ENCODE peak calls at places on chromosomes 4 and X, in five cellular contexts. B is K562, E is GM12891, L is body of pancreas, D is NB4. J is an unnamed sample.

GRCh38 chrX:30938295-30938694 is 49.2 kb upstream of the TAB3 start:
- DNase-seq in B (no peak), D (no peak), L (no peak), E (no peak), J (no peak)

GRCh38 chr4:83625807-83626206 is 89.9 kb downstream of the GPAT3 start:
- DNase-seq in B (no peak), D (no peak), L (no peak), E (no peak), J (no peak)

GRCh38 chr4:108060164-108060563 is 70.5 kb downstream of the HADH start:
- DNase-seq in L (peak; percentile 20), D (peak; percentile 2), B (peak; percentile 39), E (no peak), J (no peak)

GRCh38 chrX:137695405-137695804 is 129.5 kb downstream of the ZIC3 start:
- DNase-seq in B (no peak), L (no peak), E (no peak), D (no peak), J (no peak)

GRCh38 chr4:100189820-100190642 is at the start of gene DDIT4L:
- DNase-seq in B (peak; percentile 1), E (no peak), L (peak; percentile 45), D (no peak), J (peak; percentile 19)

GRCh38 chr4:154329939-154330338 is 161.7 kb downstream of the DCHS2 start:
- DNase-seq in B (no peak), D (no peak), L (no peak), E (no peak), J (no peak)

GRCh38 chrX:71599965-71600364 is 18.3 kb downstream of the CXCR3 start:
- DNase-seq in E (no peak), L (no peak), B (no peak), D (no peak), J (no peak)

GRCh38 chr4:71648923-71649322 is 135.0 kb downstream of the GC start:
- DNase-seq in L (no peak), D (no peak), B (no peak), E (no peak), J (no peak)

GRCh38 chr4:5783486-5783885 is 72.5 kb downstream of the EVC start:
- DNase-seq in E (no peak), D (no peak), B (no peak), L (no peak), J (no peak)

GRCh38 chrX:70479197-70479969 is 34.7 kb downstream of the DLG3 start:
- DNase-seq in B (no peak), L (no peak), E (no peak), D (peak; percentile 45), J (peak; percentile 32)

GRCh38 chr4:138405439-138405838 is 163.3 kb upstream of the SLC7A11 start:
- DNase-seq in D (peak; percentile 52), L (no peak), B (no peak), E (no peak), J (no peak)

GRCh38 chr4:74659576-74660411 is 134.5 kb downstream of the BTC start:
- DNase-seq in D (peak; percentile 20), B (peak; percentile 82), E (no peak), L (peak; percentile 33), J (no peak)

GRCh38 chrX:104315555-104315954 is 60.8 kb upstream of the ESX1 start:
- DNase-seq in B (no peak), L (no peak), E (no peak), D (no peak), J (no peak)

GRCh38 chrX:39935414-39936064 is 162.2 kb downstream of the BCOR start:
- DNase-seq in L (no peak), D (no peak), B (no peak), E (no peak), J (peak; percentile 34)

GRCh38 chrX:119398974-119399771 is at the start of gene SLC25A43:
- DNase-seq in B (peak; percentile 51), L (peak; percentile 39), E (peak; percentile 65), D (peak; percentile 77), J (peak; percentile 51)
- TF ChIP-seq POLR2A in B (peak; percentile 41), L (peak; percentile 29), E (no peak), D (no peak), J (peak; percentile 74)

GRCh38 chr4:38663021-38663800 is 788 bp upstream of the KLF3 start:
- DNase-seq in E (peak; percentile 67), L (peak; percentile 47), D (peak; percentile 85), B (peak; percentile 48), J (no peak)
- TF ChIP-seq POLR2A in E (no peak), L (peak; percentile 42), D (peak; percentile 28), B (peak; percentile 35), J (peak; percentile 86)

GRCh38 chr4:2482192-2482591 is 13.3 kb downstream of the RNF4 start:
- DNase-seq in L (no peak), E (no peak), B (no peak), D (no peak), J (no peak)
- TF ChIP-seq POLR2A in L (no peak), E (no peak), B (no peak), D (no peak), J (no peak)

GRCh38 chrX:10622197-10622596 is 1.8 kb upstream of the MID1 start:
- DNase-seq in E (no peak), L (no peak), D (no peak), B (no peak), J (no peak)

GRCh38 chrX:10619311-10620015 is 922 bp downstream of the MID1 start:
- DNase-seq in D (no peak), B (no peak), L (no peak), E (no peak), J (no peak)

GRCh38 chrX:10618911-10619310 is 1.5 kb downstream of the MID1 start:
- DNase-seq in E (no peak), B (no peak), L (no peak), D (no peak), J (no peak)

GRCh38 chrX:10617964-10618342 is 2.4 kb downstream of the MID1 start:
- DNase-seq in D (no peak), L (peak; percentile 17), B (no peak), E (no peak), J (no peak)

GRCh38 chrX:10620121-10620699 is at the start of gene MID1:
- DNase-seq in D (no peak), B (no peak), L (peak; percentile 64), E (no peak), J (no peak)
- TF ChIP-seq POLR2A in D (no peak), B (no peak), L (peak; percentile 33), E (no peak), J (no peak)

DNA sequence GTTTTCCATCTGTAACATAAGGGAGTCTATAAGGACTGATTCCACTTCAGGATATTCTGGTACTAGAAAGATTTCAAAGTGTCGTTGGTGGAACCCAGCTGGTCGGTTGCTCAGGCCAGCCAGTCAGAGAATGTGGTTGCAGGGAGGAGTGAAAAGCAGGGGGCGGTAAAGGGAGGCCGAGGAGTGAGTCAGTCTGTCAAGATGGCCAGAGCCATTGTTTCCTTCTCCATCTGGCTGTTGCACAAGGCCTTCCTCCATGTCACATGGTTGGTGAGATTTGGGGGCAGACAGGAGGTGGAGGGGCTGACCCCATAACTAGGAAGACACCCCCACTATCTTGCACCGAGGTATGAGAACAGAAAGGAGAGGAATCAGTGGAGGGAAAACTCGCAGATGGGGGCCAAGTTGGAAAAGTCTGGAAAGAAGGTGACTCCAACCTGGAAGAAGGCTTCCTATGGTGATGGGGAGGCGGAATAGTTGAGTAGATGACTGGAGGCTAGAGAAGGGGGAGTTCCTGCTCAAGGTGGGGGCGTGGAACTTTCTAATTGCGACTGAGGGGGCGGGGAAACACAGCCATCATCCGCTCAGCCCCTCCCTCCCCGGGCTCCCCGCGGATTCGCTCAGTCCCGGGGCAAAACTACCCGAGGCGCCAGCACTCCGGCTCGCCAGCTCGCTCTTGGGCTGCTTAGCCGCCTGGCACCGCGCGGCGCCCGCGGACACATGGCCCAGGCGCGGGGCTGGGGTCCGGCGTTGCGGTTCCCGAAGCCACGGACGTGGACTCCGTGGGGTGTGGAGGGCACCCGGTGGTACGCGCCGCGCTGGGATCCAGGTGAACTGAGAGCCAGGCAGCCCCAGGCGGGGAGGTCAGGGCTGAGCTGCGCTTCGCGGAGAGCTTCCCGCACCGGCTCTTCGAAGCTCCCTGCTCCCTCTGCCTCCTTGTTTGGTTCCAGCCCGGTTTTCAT is 38.5 kb downstream of the STARD8 start:
- DNase-seq in B (peak; percentile 74), L (no peak), D (peak; percentile 93), E (no peak), J (no peak)
- TF ChIP-seq POLR2A in B (peak; percentile 73), L (no peak), D (peak; percentile 48), E (no peak), J (no peak)

DNA sequence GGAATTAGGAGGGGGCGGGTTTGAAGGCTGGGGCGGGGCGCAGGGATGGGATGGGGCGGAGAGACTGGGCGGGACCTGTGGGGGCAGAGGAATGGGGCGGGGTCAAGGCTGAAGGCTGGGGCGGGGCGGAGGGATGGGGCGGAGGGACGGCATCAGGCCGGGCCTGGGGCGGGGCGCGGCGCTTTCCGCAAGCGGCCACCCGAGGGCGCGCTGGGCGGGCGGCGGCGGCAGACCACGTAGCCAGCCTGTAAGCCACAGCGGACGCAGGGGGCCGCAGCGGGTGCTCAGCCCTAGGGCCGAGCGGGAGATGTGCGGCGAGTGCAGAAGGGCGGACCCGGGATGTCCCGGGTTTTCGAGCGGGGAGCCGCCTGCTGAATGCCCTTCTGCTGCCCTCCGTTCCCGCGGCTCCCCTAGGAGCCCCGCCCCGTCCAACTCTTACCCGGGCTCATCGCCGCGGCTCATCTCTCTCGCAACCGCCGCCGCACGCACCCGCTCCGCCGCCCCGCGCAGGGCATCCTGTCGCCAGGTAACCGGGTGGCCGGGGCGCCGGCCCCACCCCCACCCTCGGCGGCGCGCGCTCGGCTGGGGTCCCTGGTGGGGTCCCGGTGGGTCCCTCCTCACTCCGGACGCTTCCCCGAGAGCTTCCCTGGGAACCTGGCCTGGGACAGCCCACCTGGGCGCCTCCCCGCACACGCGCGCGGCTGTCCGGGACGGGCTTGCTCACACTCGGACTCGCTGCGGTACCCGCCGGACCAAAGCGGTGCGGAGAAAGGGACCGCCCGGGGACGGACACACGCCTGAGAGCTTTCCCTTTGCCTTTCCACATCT is at the start of gene CCDC110:
- DNase-seq in E (peak; percentile 92), L (peak; percentile 98), D (peak; percentile 83), B (peak; percentile 90), J (peak; percentile 67)
- TF ChIP-seq POLR2A in E (no peak), L (no peak), D (no peak), B (no peak), J (no peak)

GRCh38 chrX:41085883-41086626 is 810 bp downstream of the USP9X start:
- DNase-seq in D (peak; percentile 61), L (peak; percentile 54), B (no peak), E (peak; percentile 6), J (no peak)

GRCh38 chrX:41084360-41085104 is 713 bp upstream of the USP9X start:
- DNase-seq in L (peak; percentile 99), E (peak; percentile 38), D (peak; percentile 96), B (peak; percentile 97), J (peak; percentile 49)

GRCh38 chrX:41084044-41084359 is 1.2 kb upstream of the USP9X start:
- DNase-seq in E (no peak), D (no peak), B (no peak), L (no peak), J (no peak)

GRCh38 chrX:41086627-41086932 is 1.3 kb downstream of the USP9X start:
- DNase-seq in L (no peak), D (peak; percentile 64), E (no peak), B (peak; percentile 86), J (no peak)

GRCh38 chrX:41085105-41085882 is at the start of gene USP9X:
- DNase-seq in E (peak; percentile 38), D (peak; percentile 90), L (peak; percentile 94), B (peak; percentile 86), J (peak; percentile 26)
- TF ChIP-seq POLR2A in E (no peak), D (peak; percentile 45), L (peak; percentile 65), B (peak; percentile 34), J (peak; percentile 32)